ENCODE peak calls at places on chromosomes 1 and 21, in seven cellular contexts. F is NCI-H2081; Z is body of pancreas; R is stimulated activated CD4-positive, alpha-beta T cell treated with anti-CD3 and anti-CD28 coated beads, Interleukin-12 subunit alpha, Interleukin-12 subunit beta, amount 100 ng/mL, for 4 hours; D is transverse colon; V is left ventricle myocardium inferior; H is cerebellum. N is an unnamed sample.

GRCh38 chr21:42063578-42064521 is 7.3 kb upstream of the UMODL1 start:
- DNase-seq in F (peak; percentile 5), Z (peak; percentile 49), R (peak; percentile 45), D (peak; percentile 71), V (no peak), H (no peak), N (no peak)

GRCh38 chr1:226832613-226833012 is 37.8 kb upstream of the PSEN2 start:
- DNase-seq in F (no peak), Z (no peak), R (no peak), D (no peak), V (no peak), H (no peak), N (no peak)

GRCh38 chr21:15874610-15875009 is 144.8 kb downstream of the USP25 start:
- DNase-seq in F (no peak), Z (no peak), R (no peak), D (no peak), V (no peak), H (no peak), N (no peak)

GRCh38 chr1:166169182-166169581 is 2.4 kb upstream of the FAM78B start:
- DNase-seq in F (no peak), Z (no peak), R (no peak), D (no peak), V (no peak), H (no peak), N (no peak)

GRCh38 chr1:171477804-171478203 is 7.5 kb upstream of the PRRC2C start:
- DNase-seq in F (no peak), Z (no peak), R (no peak), D (no peak), V (no peak), H (no peak), N (no peak)

GRCh38 chr1:14713077-14713476 is 114.6 kb downstream of the KAZN start:
- DNase-seq in F (no peak), Z (no peak), R (no peak), D (no peak), V (no peak), H (no peak), N (peak; percentile 85)

GRCh38 chr1:94648225-94649007 is 106.9 kb upstream of the F3 start:
- DNase-seq in F (no peak), Z (peak; percentile 83), R (no peak), D (peak; percentile 56), V (no peak), H (no peak), N (no peak)

GRCh38 chr1:6235302-6235680 is 473 bp downstream of the ICMT start:
- DNase-seq in F (no peak), Z (peak; percentile 43), R (peak; percentile 33), D (peak; percentile 74), V (no peak), H (no peak), N (no peak)

GRCh38 chr1:2451744-2452582 is 24.1 kb upstream of the PLCH2 start:
- DNase-seq in F (no peak), Z (no peak), R (no peak), D (no peak), V (no peak), H (no peak), N (no peak)

GRCh38 chr1:203704120-203704519 is 60.9 kb upstream of the LAX1 start:
- DNase-seq in F (no peak), Z (no peak), R (no peak), D (no peak), V (no peak), H (no peak), N (no peak)

GRCh38 chr1:218887141-218887925 is 286.3 kb upstream of the LYPLAL1 start:
- DNase-seq in F (no peak), Z (no peak), R (no peak), D (no peak), V (no peak), H (no peak), N (no peak)

GRCh38 chr1:92031281-92032110 is 1.7 kb downstream of the EPHX4 start:
- DNase-seq in F (no peak), Z (no peak), R (no peak), D (no peak), V (no peak), H (no peak), N (no peak)

GRCh38 chr1:53365405-53366063 is 37.7 kb upstream of the LRP8 start:
- DNase-seq in F (no peak), Z (no peak), R (no peak), D (no peak), V (no peak), H (no peak), N (no peak)

GRCh38 chr1:1376551-1377226 is 1.7 kb upstream of the AURKAIP1 start:
- DNase-seq in F (no peak), Z (no peak), R (no peak), D (no peak), V (no peak), H (no peak), N (no peak)

GRCh38 chr1:201542166-201543045 is 3.5 kb downstream of the NAV1 start:
- DNase-seq in F (no peak), Z (no peak), R (no peak), D (no peak), V (peak; percentile 34), H (no peak), N (no peak)

N was measured in NCI-H1105.